ENCODE peak calls at places on chromosome 4, in eight cellular contexts. V is uterus, M is cardiac fibroblast, Z is astrocyte of the spinal cord, B is foreskin fibroblast, J is mammary epithelial cell, L is transverse colon, D is BJ. U is an unnamed sample.

GRCh38 chr4:5048721-5049120 is 2.6 kb upstream of the STK32B start:
- DNase-seq in V (no peak), M (no peak), Z (no peak), B (no peak), J (no peak), L (no peak), D (no peak), U (no peak)

GRCh38 chr4:2247128-2248043 is 5.5 kb upstream of the HAUS3 start:
- DNase-seq in V (peak), M (no peak), Z (no peak), B (no peak), J (no peak), L (no peak), D (no peak), U (peak)

GRCh38 chr4:112978691-112979472 is 70.6 kb upstream of the ANK2 start:
- DNase-seq in V (no peak), M (peak), Z (peak), B (peak), J (peak), L (no peak), D (no peak), U (no peak)

GRCh38 chr4:123816970-123817688 is 420.5 kb downstream of the SPRY1 start:
- DNase-seq in V (no peak), M (peak), Z (no peak), B (no peak), J (no peak), L (no peak), D (no peak), U (no peak)

GRCh38 chr4:60891947-60892346 is 308.2 kb upstream of the ADGRL3 start:
- DNase-seq in V (no peak), M (no peak), Z (no peak), B (no peak), J (no peak), L (no peak), D (no peak), U (no peak)

GRCh38 chr4:167918077-167918476 is 174.3 kb upstream of the ANXA10 start:
- DNase-seq in V (no peak), M (peak), Z (no peak), B (no peak), J (no peak), L (no peak), D (no peak), U (no peak)

GRCh38 chr4:67746797-67747495 is 7.2 kb downstream of the GNRHR start:
- DNase-seq in V (no peak), M (peak), Z (peak), B (peak), J (peak), L (no peak), D (no peak), U (no peak)

GRCh38 chr4:54677853-54678650 is 20.3 kb downstream of the KIT start:
- DNase-seq in V (no peak), M (no peak), Z (no peak), B (no peak), J (no peak), L (no peak), D (no peak), U (no peak)

GRCh38 chr4:2251073-2251794 is 9.3 kb upstream of the HAUS3 start:
- DNase-seq in V (peak), M (no peak), Z (no peak), B (no peak), J (no peak), L (no peak), D (no peak), U (peak)

GRCh38 chr4:95541889-95542607 is 6.7 kb downstream of the UNC5C start:
- DNase-seq in V (no peak), M (peak), Z (no peak), B (no peak), J (peak), L (no peak), D (no peak), U (no peak)

GRCh38 chr4:113300384-113301011 is 251.0 kb downstream of the ANK2 start:
- DNase-seq in V (peak), M (peak), Z (peak), B (peak), J (peak), L (no peak), D (no peak), U (no peak)

GRCh38 chr4:53905935-53906377 is 158.4 kb downstream of the CHIC2 start:
- DNase-seq in V (peak), M (peak), Z (peak), B (peak), J (peak), L (peak), D (no peak), U (peak)

GRCh38 chr4:140876597-140877364 is 120.6 kb upstream of the TBC1D9 start:
- DNase-seq in V (no peak), M (peak), Z (peak), B (peak), J (no peak), L (no peak), D (no peak), U (no peak)

GRCh38 chr4:40897557-40898203 is 147.9 kb downstream of the NSUN7 start:
- DNase-seq in V (peak), M (peak), Z (peak), B (peak), J (peak), L (peak), D (no peak), U (peak)

GRCh38 chr4:183783933-183784622 is 121.0 kb upstream of the STOX2 start:
- DNase-seq in V (no peak), M (peak), Z (no peak), B (peak), J (peak), L (no peak), D (no peak), U (no peak)

GRCh38 chr4:74631338-74631737 is 163.0 kb downstream of the BTC start:
- DNase-seq in V (no peak), M (peak), Z (no peak), B (peak), J (peak), L (no peak), D (no peak), U (no peak)

GRCh38 chr4:96227515-96227914 is 387.6 kb downstream of the PDHA2 start:
- DNase-seq in V (no peak), M (no peak), Z (no peak), B (no peak), J (no peak), L (no peak), D (no peak), U (no peak)

GRCh38 chr4:88803600-88804096 is 106.0 kb upstream of the NAP1L5 start:
- DNase-seq in V (peak), M (peak), Z (peak), B (peak), J (peak), L (peak), D (peak), U (no peak)

GRCh38 chr4:15400911-15401671 is 26.7 kb upstream of the C1QTNF7 start:
- DNase-seq in V (peak), M (peak), Z (peak), B (peak), J (peak), L (peak), D (peak), U (peak)

GRCh38 chr4:169272265-169272886 is 1.6 kb upstream of the SH3RF1 start:
- DNase-seq in V (no peak), M (peak), Z (peak), B (peak), J (peak), L (no peak), D (peak), U (no peak)

GRCh38 chr4:69497886-69498395 is 2.2 kb upstream of the UGT2B4 start:
- DNase-seq in V (no peak), M (no peak), Z (peak), B (no peak), J (no peak), L (no peak), D (no peak), U (no peak)

GRCh38 chr4:52957791-52958190 is 95.7 kb downstream of the RASL11B start:
- DNase-seq in V (no peak), M (no peak), Z (peak), B (peak), J (no peak), L (no peak), D (no peak), U (no peak)

GRCh38 chr4:98448923-98449322 is 187.7 kb downstream of the RAP1GDS1 start:
- DNase-seq in V (no peak), M (no peak), Z (no peak), B (peak), J (peak), L (peak), D (no peak), U (peak)

GRCh38 chr4:32624943-32625603 is 1904.9 kb downstream of the PCDH7 start:
- DNase-seq in V (no peak), M (peak), Z (no peak), B (peak), J (no peak), L (no peak), D (no peak), U (no peak)

GRCh38 chr4:136861081-136861480 is 671.2 kb downstream of the PCDH18 start:
- DNase-seq in V (no peak), M (peak), Z (peak), B (no peak), J (no peak), L (no peak), D (no peak), U (no peak)

GRCh38 chr4:158161561-158162354 is 11.1 kb downstream of the GASK1B start:
- DNase-seq in V (peak), M (peak), Z (peak), B (peak), J (peak), L (no peak), D (peak), U (no peak)

GRCh38 chr4:182207806-182208483 is 35.3 kb upstream of the TENM3 start:
- DNase-seq in V (peak), M (peak), Z (peak), B (peak), J (peak), L (no peak), D (peak), U (no peak)

GRCh38 chr4:181601118-181601517 is 642.1 kb upstream of the TENM3 start:
- DNase-seq in V (no peak), M (peak), Z (no peak), B (no peak), J (no peak), L (no peak), D (no peak), U (no peak)

GRCh38 chr4:96519291-96519690 is 679.4 kb downstream of the PDHA2 start:
- DNase-seq in V (no peak), M (peak), Z (peak), B (no peak), J (no peak), L (no peak), D (no peak), U (no peak)

GRCh38 chr4:116636917-116637316 is 448.5 kb downstream of the TRAM1L1 start:
- DNase-seq in V (no peak), M (no peak), Z (no peak), B (no peak), J (no peak), L (no peak), D (no peak), U (no peak)

GRCh38 chr4:76296421-76296820 is 10.1 kb upstream of the STBD1 start:
- DNase-seq in V (no peak), M (no peak), Z (no peak), B (no peak), J (no peak), L (no peak), D (no peak), U (no peak)

GRCh38 chr4:151711680-151712079 is 49.1 kb downstream of the GATB start:
- DNase-seq in V (no peak), M (no peak), Z (no peak), B (no peak), J (no peak), L (no peak), D (no peak), U (no peak)

DNA sequence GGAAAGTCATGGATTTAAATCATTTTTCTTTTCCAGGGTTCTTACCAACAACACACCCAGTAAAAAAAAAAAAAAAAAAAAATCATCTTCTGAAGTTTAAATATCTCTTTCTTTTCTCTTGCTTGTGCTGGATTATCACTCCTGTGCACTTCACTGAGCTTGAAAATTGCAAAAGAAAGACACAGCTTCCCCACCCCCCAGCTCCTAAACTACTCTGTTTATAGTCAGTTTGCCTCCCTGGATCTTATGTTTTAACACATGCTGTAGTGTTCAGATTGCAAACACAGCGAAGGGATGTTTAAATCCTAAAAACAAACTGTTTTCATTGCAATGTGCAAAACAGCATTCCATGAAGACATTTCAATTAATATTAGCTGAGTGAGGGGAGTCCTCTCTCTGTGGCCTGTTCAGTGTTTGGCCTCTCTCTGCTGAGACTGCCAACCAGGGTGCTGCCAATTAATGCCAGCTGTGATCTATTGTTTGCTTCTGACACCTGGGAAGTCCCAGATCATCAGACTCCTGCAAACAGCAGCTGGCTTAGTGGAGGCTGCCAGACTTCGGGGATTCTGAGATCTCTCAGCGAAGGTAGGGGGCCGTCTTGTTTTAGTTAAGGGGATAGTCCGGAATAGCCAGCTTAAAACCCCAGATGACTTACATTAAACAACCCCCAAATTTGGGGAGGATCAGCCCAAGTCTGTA is 171.2 kb upstream of the PITX2 start:
- DNase-seq in V (no peak), M (no peak), Z (no peak), B (no peak), J (no peak), L (no peak), D (no peak), U (no peak)
- TF ChIP-seq CTCF in V (no peak), M (no peak), Z (no peak), B (no peak), J (no peak), L (no peak), D (no peak), U (no peak)

GRCh38 chr4:38753021-38753806 is 29.6 kb downstream of the TLR10 start:
- DNase-seq in V (peak), M (peak), Z (peak), B (peak), J (peak), L (peak), D (peak), U (peak)
- H3K4me3 ChIP-seq in V (peak), M (peak), Z (no peak), B (no peak), J (no peak), L (no peak), D (no peak), U (no peak)

GRCh38 chr4:173169178-173169427 is 492 bp downstream of the GALNT7 start:
- DNase-seq in V (no peak), M (no peak), Z (no peak), B (no peak), J (no peak), L (no peak), D (no peak), U (no peak)

GRCh38 chr4:173170210-173170778 is 1.7 kb downstream of the GALNT7 start:
- DNase-seq in V (no peak), M (no peak), Z (peak), B (no peak), J (no peak), L (no peak), D (no peak), U (no peak)

GRCh38 chr4:173169428-173170209 is 1.0 kb downstream of the GALNT7 start:
- DNase-seq in V (peak), M (peak), Z (peak), B (peak), J (peak), L (peak), D (no peak), U (peak)

GRCh38 chr4:173171987-173172386 is 3.4 kb downstream of the GALNT7 start:
- DNase-seq in V (no peak), M (no peak), Z (no peak), B (no peak), J (no peak), L (no peak), D (no peak), U (no peak)

DNA sequence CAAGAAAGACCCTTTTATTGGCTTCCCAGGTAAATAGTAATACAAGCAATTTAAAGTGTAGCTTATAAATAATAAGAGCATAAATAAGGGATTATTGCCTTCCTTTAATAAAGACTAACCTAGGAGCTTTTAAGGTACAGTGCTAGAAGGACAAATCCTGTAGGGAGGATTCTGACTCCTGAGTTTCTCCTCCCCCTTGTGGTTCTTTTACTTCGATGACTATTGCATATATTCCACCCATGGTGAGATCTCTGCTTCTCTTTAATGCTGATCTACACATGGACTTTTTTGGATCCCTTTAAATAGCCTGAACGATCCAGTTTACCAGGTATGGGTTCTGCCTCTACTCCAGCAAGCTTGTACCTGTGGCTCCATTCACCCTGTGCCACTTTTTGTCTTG is 2.5 kb downstream of the GALNT7 start:
- DNase-seq in V (no peak), M (peak), Z (peak), B (peak), J (peak), L (no peak), D (no peak), U (no peak)
- TF ChIP-seq CTCF in V (peak), M (peak), Z (peak), B (peak), J (peak), L (peak), D (peak), U (no peak)

GRCh38 chr4:185127021-185127925 is 15.8 kb upstream of the SLC25A4 start:
- DNase-seq in V (no peak), M (no peak), Z (no peak), B (peak), J (peak), L (no peak), D (no peak), U (no peak)
- H3K4me3 ChIP-seq in V (peak), M (peak), Z (peak), B (peak), J (peak), L (peak), D (peak), U (no peak)

DNA sequence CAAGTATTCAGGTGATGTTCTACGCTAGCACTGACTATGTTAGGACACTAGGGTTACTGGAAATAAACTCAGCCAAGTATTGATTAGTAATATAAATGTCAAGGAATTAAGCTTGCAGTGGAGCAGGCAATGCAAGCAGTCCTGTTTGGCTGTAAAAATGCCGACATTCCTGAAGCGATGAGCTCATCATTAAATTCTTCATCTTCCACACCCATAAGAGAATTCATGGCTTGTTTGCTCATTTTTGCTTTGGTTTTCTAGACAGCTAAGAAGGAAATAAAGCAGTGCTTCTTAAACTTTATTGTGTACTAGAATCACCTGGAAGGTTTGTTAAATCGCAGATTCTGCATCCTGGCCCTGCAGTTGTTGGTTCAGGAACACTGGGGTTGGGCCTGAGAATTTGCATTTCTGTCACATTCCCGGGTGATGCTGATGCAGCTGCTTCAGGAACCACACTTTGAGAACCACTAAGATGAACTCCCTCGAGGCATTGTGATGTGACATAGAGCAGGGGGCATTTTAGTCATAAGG is 17.8 kb downstream of the ANXA3 start:
- DNase-seq in V (no peak), M (peak), Z (peak), B (peak), J (peak), L (no peak), D (peak), U (no peak)
- TF ChIP-seq CTCF in V (no peak), M (no peak), Z (no peak), B (no peak), J (no peak), L (no peak), D (no peak), U (no peak)

DNA sequence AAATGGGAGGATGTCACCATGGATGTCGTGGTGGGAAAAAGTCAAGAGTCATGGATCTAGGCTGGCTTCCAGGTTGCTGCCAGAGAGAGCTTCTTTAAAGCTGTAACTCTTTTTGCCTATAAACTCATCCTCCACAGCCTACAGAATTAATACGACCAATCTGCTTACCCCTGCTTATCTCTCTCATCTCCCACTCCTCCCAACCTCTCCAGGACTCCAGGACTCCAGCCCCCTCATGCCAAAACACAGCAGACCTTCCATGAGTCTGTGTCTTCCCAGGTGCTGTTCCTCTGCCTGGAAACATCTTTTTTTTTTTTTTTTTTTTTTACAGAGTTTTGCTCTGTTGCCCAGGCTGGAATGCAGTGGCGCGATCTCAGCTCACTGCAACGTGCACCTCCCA is 15.3 kb upstream of the SLC10A4 start:
- DNase-seq in V (no peak), M (no peak), Z (no peak), B (no peak), J (no peak), L (no peak), D (no peak), U (no peak)
- H3K4me3 ChIP-seq in V (no peak), M (no peak), Z (no peak), B (no peak), J (no peak), L (no peak), D (no peak), U (no peak)

GRCh38 chr4:82679531-82679930 is 117.7 kb upstream of the TMEM150C start:
- DNase-seq in V (no peak), M (no peak), Z (no peak), B (no peak), J (no peak), L (no peak), D (no peak), U (no peak)
- TF ChIP-seq CTCF in V (no peak), M (no peak), Z (no peak), B (no peak), J (no peak), L (no peak), D (no peak), U (no peak)

DNA sequence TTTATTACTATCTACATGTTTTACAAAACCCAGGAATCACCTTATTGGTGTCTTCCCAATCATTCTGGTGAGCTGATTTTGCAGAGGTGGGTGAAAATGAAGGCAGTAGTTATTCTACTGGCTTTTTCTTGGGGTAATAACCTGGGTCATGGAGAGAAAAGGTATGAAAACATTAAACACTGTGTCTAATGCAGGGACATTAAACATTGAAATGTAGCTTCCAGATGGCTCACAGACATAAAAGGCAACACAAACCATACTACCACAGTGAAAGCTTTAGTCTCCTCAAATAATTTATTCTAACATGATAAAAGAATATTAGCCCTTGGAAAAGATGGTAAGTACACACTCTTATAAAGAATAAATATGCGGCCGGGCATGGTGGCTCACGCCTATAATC is 8.0 kb downstream of the SETD7 start:
- DNase-seq in V (no peak), M (no peak), Z (no peak), B (no peak), J (no peak), L (no peak), D (no peak), U (no peak)
- H3K4me3 ChIP-seq in V (no peak), M (no peak), Z (no peak), B (no peak), J (no peak), L (no peak), D (no peak), U (no peak)

U was measured in mucosa of descending colon.